ENCODE peak calls at places on chromosomes 2 and 18, in five cellular contexts. C is IMR-90, G is cardiac fibroblast, L is mesendoderm, I is transverse colon. B is an unnamed sample.

GRCh38 chr2:141923657-141924056 is 207.2 kb downstream of the LRP1B start:
- DNase-seq in C (peak; percentile 44), G (no peak), L (no peak), I (no peak), B (no peak)

GRCh38 chr2:209661286-209661685 is 110.3 kb upstream of the UNC80 start:
- DNase-seq in C (no peak), G (no peak), L (peak; percentile 65), I (no peak), B (peak; percentile 77)

GRCh38 chr2:231393149-231394131 is 2.1 kb upstream of the B3GNT7 start:
- DNase-seq in C (no peak), G (no peak), L (peak; percentile 74), I (no peak), B (peak; percentile 83)

GRCh38 chr2:209577376-209578357 is 153.8 kb downstream of the MAP2 start:
- DNase-seq in C (peak; percentile 6), G (peak; percentile 57), L (no peak), I (no peak), B (peak; percentile 29)

GRCh38 chr2:61948661-61949457 is 43.4 kb downstream of the COMMD1 start:
- DNase-seq in C (no peak), G (no peak), L (peak; percentile 90), I (no peak), B (peak; percentile 57)

GRCh38 chr18:77119101-77119850 is 13.3 kb downstream of the MBP start:
- DNase-seq in C (no peak), G (no peak), L (no peak), I (no peak), B (no peak)

GRCh38 chr18:77679869-77680268 is 430.2 kb downstream of the GALR1 start:
- DNase-seq in C (no peak), G (no peak), L (no peak), I (no peak), B (no peak)

GRCh38 chr18:65322895-65323294 is 427.9 kb upstream of the CDH7 start:
- DNase-seq in C (no peak), G (no peak), L (peak; percentile 59), I (no peak), B (peak; percentile 5)

GRCh38 chr2:64979744-64980143 is 9.5 kb upstream of the SLC1A4 start:
- DNase-seq in C (no peak), G (no peak), L (no peak), I (no peak), B (no peak)

GRCh38 chr2:180374502-180375281 is 367.6 kb upstream of the CWC22 start:
- DNase-seq in C (no peak), G (no peak), L (no peak), I (no peak), B (no peak)

GRCh38 chr2:109128466-109129355 is at the start of gene SH3RF3:
- DNase-seq in C (peak; percentile 53), G (peak; percentile 73), L (peak; percentile 65), I (peak; percentile 25), B (peak; percentile 61)

GRCh38 chr2:28583899-28584553 is 88.2 kb downstream of the PLB1 start:
- DNase-seq in C (peak; percentile 97), G (peak; percentile 98), L (peak; percentile 91), I (peak; percentile 50), B (no peak)

GRCh38 chr2:10934979-10935350 is 23.2 kb downstream of the KCNF1 start:
- DNase-seq in C (no peak), G (no peak), L (no peak), I (no peak), B (no peak)

GRCh38 chr2:134919360-134920210 is 963 bp downstream of the CCNT2 start:
- DNase-seq in C (peak; percentile 12), G (peak; percentile 40), L (peak; percentile 67), I (peak; percentile 60), B (no peak)

GRCh38 chr2:44645931-44646330 is 284.2 kb downstream of the CAMKMT start:
- DNase-seq in C (no peak), G (no peak), L (no peak), I (no peak), B (no peak)

GRCh38 chr2:71742953-71743601 is 289.7 kb downstream of the DYSF start:
- DNase-seq in C (peak; percentile 86), G (peak; percentile 94), L (peak; percentile 11), I (peak; percentile 59), B (no peak)

GRCh38 chr2:232310189-232310588 is 68.4 kb upstream of the ALPP start:
- DNase-seq in C (no peak), G (no peak), L (no peak), I (no peak), B (no peak)

GRCh38 chr2:174485763-174486613 is 841 bp downstream of the GPR155 start:
- DNase-seq in C (peak; percentile 76), G (peak; percentile 38), L (peak; percentile 42), I (peak; percentile 27), B (peak; percentile 62)

GRCh38 chr18:68316636-68317035 is 398.3 kb downstream of the TMX3 start:
- DNase-seq in C (peak; percentile 28), G (peak; percentile 53), L (no peak), I (no peak), B (peak; percentile 2)

GRCh38 chr18:11987527-11987926 is 6.2 kb downstream of the IMPA2 start:
- DNase-seq in C (peak; percentile 48), G (peak; percentile 43), L (no peak), I (no peak), B (no peak)

DNA sequence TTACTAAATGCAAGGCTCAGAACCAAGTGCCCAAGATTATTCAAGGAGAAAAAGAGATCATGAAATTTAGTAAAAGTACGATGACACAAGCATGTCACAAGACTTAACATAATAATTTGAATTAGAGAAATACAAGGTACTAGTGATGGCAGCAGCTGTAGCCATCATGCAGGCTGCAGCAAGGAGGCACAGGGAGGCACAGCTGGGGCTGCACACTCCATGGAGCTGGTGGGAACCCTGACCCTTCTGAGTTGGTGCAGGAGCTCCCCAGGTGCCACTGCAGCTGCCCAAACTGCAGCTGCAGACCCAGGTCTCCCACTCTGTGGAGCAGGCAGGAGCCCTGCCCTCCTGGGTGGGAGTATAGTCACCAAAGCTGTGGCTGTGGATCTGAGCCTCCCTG is 46.0 kb downstream of the COL3A1 start:
- DNase-seq in C (no peak), G (peak; percentile 21), L (no peak), I (no peak), B (no peak)
- H3K4me3 ChIP-seq in C (no peak overlapping the region), G (no peak overlapping the region), L (no peak overlapping the region), I (no peak overlapping the region), B (no peak overlapping the region)

GRCh38 chr18:47747260-47747795 is 183.1 kb downstream of the SMAD2 start:
- DNase-seq in C (no peak), G (no peak), L (no peak), I (no peak), B (no peak)

GRCh38 chr18:47749195-47749973 is 181.1 kb downstream of the SMAD2 start:
- DNase-seq in C (peak; percentile 37), G (peak; percentile 56), L (peak; percentile 62), I (peak; percentile 82), B (peak; percentile 74)

GRCh38 chr18:47746615-47747014 is 183.8 kb downstream of the SMAD2 start:
- DNase-seq in C (no peak), G (no peak), L (no peak), I (no peak), B (no peak)

GRCh38 chr18:47750889-47751423 is 179.5 kb downstream of the SMAD2 start:
- DNase-seq in C (no peak), G (no peak), L (no peak), I (no peak), B (no peak)

GRCh38 chr18:47748093-47748796 is 182.2 kb downstream of the SMAD2 start:
- DNase-seq in C (no peak), G (no peak), L (no peak), I (no peak), B (no peak)
- H3K4me3 ChIP-seq in C (no peak overlapping the region), G (no peak overlapping the region), L (no peak overlapping the region), I (no peak overlapping the region), B (peak overlapping the region; percentile 72)

GRCh38 chr18:21663615-21664014 is 41.0 kb downstream of the ABHD3 start:
- DNase-seq in C (no peak), G (no peak), L (no peak), I (no peak), B (no peak)
- H3K4me3 ChIP-seq in C (no peak overlapping the region), G (no peak overlapping the region), L (no peak overlapping the region), I (no peak overlapping the region), B (no peak overlapping the region)

GRCh38 chr2:120149406-120149805 is 73.8 kb downstream of the TMEM185B start:
- DNase-seq in C (no peak), G (no peak), L (no peak), I (no peak), B (no peak)
- H3K4me3 ChIP-seq in C (no peak overlapping the region), G (no peak overlapping the region), L (no peak overlapping the region), I (no peak overlapping the region), B (no peak overlapping the region)

GRCh38 chr2:169511818-169512217 is 2.3 kb downstream of the KLHL41 start:
- DNase-seq in C (no peak), G (no peak), L (no peak), I (no peak), B (no peak)
- H3K4me3 ChIP-seq in C (no peak overlapping the region), G (no peak overlapping the region), L (no peak overlapping the region), I (no peak overlapping the region), B (no peak overlapping the region)

DNA sequence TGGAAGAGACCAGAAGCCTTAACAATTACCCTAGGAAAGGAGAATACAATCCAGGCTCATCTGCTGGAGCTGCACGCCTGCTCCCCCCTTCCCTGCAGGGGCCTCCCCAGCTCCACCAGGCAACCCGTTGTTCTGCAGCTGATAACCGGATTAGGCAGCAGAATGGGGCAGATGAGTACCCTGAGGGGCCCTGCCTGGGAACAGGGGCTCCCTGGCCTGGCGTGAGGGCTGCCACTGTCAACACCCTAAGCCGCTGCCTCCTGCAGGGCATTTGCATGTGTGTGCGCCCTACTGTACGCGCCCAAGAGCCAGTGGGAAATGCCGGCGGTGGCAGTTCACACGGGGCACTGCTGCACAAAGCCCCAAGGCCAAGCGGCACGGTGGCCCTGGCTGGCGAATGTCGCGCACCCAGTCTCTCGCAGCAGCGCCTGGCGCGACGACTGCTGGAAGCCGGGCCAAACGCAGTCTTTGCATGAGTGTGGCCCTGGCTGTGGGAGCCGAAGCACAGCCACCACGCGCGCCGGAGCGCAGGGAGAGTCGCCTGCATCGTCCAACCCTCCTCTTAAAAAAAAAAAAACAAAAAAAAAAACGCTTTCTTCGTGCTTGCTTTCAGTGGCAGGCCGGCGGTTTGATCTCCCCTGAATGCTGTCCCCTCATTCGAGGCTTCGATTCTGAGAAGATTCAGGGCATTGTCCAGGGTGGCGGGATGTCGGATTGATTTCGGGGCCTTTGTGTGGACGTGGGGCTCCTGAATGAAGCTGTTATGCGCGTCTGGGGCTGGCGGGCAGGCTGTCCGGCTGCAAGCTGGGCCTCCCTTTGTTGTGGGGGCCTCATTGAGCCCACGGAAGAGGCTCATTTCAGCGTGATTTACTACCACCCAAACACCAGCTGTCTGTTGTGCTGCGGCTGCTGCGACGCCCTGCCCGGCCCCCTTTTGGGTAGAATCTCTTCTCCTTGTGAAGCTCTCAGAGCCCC is 63.8 kb downstream of the SETBP1 start:
- DNase-seq in C (no peak), G (no peak), L (peak; percentile 71), I (no peak), B (peak; percentile 67)
- H3K4me3 ChIP-seq in C (no peak overlapping the region), G (no peak overlapping the region), L (no peak overlapping the region), I (no peak overlapping the region), B (peak overlapping the region; percentile 50)

GRCh38 chr2:153912798-153913396 is 41.2 kb downstream of the GALNT13 start:
- DNase-seq in C (no peak), G (no peak), L (no peak), I (no peak), B (no peak)

DNA sequence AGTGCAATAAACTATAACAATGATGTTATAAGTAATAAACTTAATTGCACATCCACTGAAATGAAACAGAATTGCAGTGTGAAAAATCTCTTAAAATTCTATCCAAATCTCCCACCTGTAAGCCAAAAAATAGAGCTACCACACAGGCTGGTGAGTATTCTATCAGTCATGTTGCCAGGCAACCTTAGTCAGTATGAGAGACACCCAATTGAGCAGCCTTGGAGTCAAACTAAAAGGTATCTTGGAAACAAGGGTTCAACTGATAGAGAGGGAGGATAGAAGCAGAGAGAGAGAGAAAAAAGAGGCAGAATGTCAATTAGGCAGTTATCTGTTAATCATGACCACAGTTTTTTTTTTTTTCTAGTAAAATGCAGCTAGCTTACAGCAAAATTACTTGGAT is 45.8 kb downstream of the GALNT13 start:
- DNase-seq in C (no peak), G (no peak), L (peak; percentile 5), I (no peak), B (no peak)
- H3K4me3 ChIP-seq in C (no peak overlapping the region), G (no peak overlapping the region), L (no peak overlapping the region), I (no peak overlapping the region), B (no peak overlapping the region)